ENCODE peak calls at places on chromosomes 13 and 19, in ten cellular contexts. W is mucosa of descending colon; U is CD8-positive, alpha-beta T cell; L is cardiac fibroblast; V is A549; R is HFF-Myc; Q is astrocyte of the spinal cord; X is spleen; E is AG09309; M is heart left ventricle. N is an unnamed sample.

GRCh38 chr19:18161691-18162039 is 8.7 kb downstream of the PIK3R2 start:
- DNase-seq in X (peak), M (peak), Q (no peak), W (no peak), E (no peak), U (no peak), V (no peak), R (no peak), L (no peak), N (no peak)

GRCh38 chr19:289651-290538 is 1.3 kb downstream of the PLPP2 start:
- DNase-seq in Q (peak), L (no peak), E (no peak), V (peak), U (peak), W (peak), R (peak), M (peak), X (no peak), N (no peak)

GRCh38 chr13:33174980-33175379 is 110.6 kb downstream of the STARD13 start:
- DNase-seq in W (no peak), Q (peak), E (no peak), M (no peak), X (no peak), U (no peak), L (peak), R (no peak), V (no peak), N (no peak)

GRCh38 chr13:31485183-31485582 is 254.1 kb upstream of the RXFP2 start:
- DNase-seq in L (peak), W (no peak), R (no peak), E (no peak), U (no peak), V (no peak), Q (no peak), X (no peak), M (no peak), N (no peak)

GRCh38 chr19:2223959-2224358 is 12.2 kb downstream of the PLEKHJ1 start:
- DNase-seq in E (no peak), X (peak), Q (no peak), V (no peak), W (no peak), L (no peak), U (no peak), M (no peak), R (no peak), N (no peak)

GRCh38 chr19:33622809-33623511 is 1.2 kb downstream of the CHST8 start:
- DNase-seq in X (no peak), Q (no peak), M (no peak), E (no peak), R (no peak), L (no peak), W (no peak), U (no peak), V (no peak), N (no peak)

GRCh38 chr19:23415034-23415433 is 19.8 kb upstream of the ZNF91 start:
- DNase-seq in E (no peak), W (peak), U (no peak), X (no peak), L (no peak), V (no peak), M (no peak), R (no peak), Q (no peak), N (no peak)

GRCh38 chr13:45943965-45944364 is 92.4 kb upstream of the SIAH3 start:
- DNase-seq in U (no peak), R (no peak), X (no peak), M (no peak), W (no peak), E (no peak), V (no peak), Q (no peak), L (peak), N (no peak)

GRCh38 chr19:2557093-2557440 is 81.1 kb downstream of the GADD45B start:
- DNase-seq in V (no peak), L (no peak), E (no peak), R (no peak), Q (no peak), U (no peak), M (peak), X (no peak), W (peak), N (no peak)

GRCh38 chr13:107767119-107767518 is 448.2 kb downstream of the LIG4 start:
- DNase-seq in V (no peak), X (no peak), Q (no peak), L (no peak), W (no peak), U (no peak), M (no peak), R (no peak), E (no peak), N (no peak)

GRCh38 chr19:10617409-10618121 is 7.8 kb upstream of the SLC44A2 start:
- DNase-seq in E (peak), W (no peak), L (peak), M (no peak), Q (peak), U (no peak), R (no peak), X (no peak), V (no peak), N (no peak)

GRCh38 chr13:107373551-107373950 is 805.6 kb upstream of the ARGLU1 start:
- DNase-seq in R (no peak), V (no peak), Q (peak), L (peak), X (no peak), W (no peak), M (no peak), E (peak), U (no peak), N (peak)

GRCh38 chr13:42177189-42177588 is 94.8 kb upstream of the AKAP11 start:
- DNase-seq in Q (no peak), X (no peak), R (no peak), L (no peak), E (no peak), W (no peak), U (no peak), V (no peak), M (no peak), N (no peak)

GRCh38 chr13:51759240-51759639 is 44.7 kb downstream of the DHRS12 start:
- DNase-seq in M (no peak), Q (no peak), L (no peak), W (no peak), R (no peak), U (no peak), E (no peak), X (no peak), V (no peak), N (no peak)

GRCh38 chr19:6127716-6128335 is 7.6 kb upstream of the ACSBG2 start:
- DNase-seq in U (no peak), R (no peak), L (no peak), V (no peak), X (no peak), Q (no peak), M (no peak), W (no peak), E (no peak), N (no peak)

GRCh38 chr19:3276341-3276799 is 51.9 kb downstream of the CELF5 start:
- DNase-seq in M (no peak), Q (no peak), E (no peak), X (peak), W (peak), U (peak), R (no peak), L (no peak), V (peak), N (no peak)

GRCh38 chr19:3852614-3853254 is 16.1 kb downstream of the ZFR2 start:
- DNase-seq in W (peak), R (peak), L (peak), E (no peak), U (peak), X (no peak), Q (peak), M (no peak), V (peak), N (peak)

GRCh38 chr13:77565635-77566034 is 30.1 kb downstream of the SCEL start:
- DNase-seq in Q (peak), E (no peak), M (no peak), W (no peak), X (no peak), U (no peak), R (peak), V (peak), L (peak), N (no peak)

GRCh38 chr13:77980592-77980991 is 62.0 kb upstream of the EDNRB start:
- DNase-seq in W (no peak), L (peak), X (no peak), M (no peak), Q (peak), E (no peak), U (no peak), V (peak), R (peak), N (peak)

GRCh38 chr13:114131581-114132418 is 623 bp downstream of the RASA3 start:
- DNase-seq in Q (peak), X (peak), R (no peak), W (peak), E (no peak), L (peak), V (peak), M (no peak), U (no peak), N (no peak)

GRCh38 chr13:51769455-51770127 is 34.4 kb downstream of the DHRS12 start:
- DNase-seq in L (peak), X (no peak), W (no peak), V (no peak), R (no peak), Q (no peak), U (no peak), M (no peak), E (no peak), N (no peak)

GRCh38 chr13:46334008-46334407 is 53.0 kb downstream of the RUBCNL start:
- DNase-seq in X (no peak), U (no peak), V (no peak), L (no peak), M (no peak), R (no peak), Q (no peak), W (no peak), E (no peak), N (no peak)

GRCh38 chr19:57351867-57352266 is 796 bp downstream of the ZNF304 start:
- DNase-seq in L (no peak), E (no peak), V (no peak), Q (no peak), R (no peak), X (no peak), W (no peak), M (no peak), U (no peak), N (no peak)

GRCh38 chr13:48533207-48533499 is 273 bp upstream of the RCBTB2 start:
- DNase-seq in W (no peak), E (no peak), R (no peak), L (no peak), U (no peak), V (no peak), M (no peak), X (no peak), Q (no peak), N (no peak)

GRCh38 chr13:25890671-25891212 is 161.1 kb downstream of the SHISA2 start:
- DNase-seq in E (no peak), U (no peak), R (no peak), Q (no peak), W (no peak), M (no peak), X (no peak), V (no peak), L (no peak), N (no peak)

GRCh38 chr19:32662186-32662585 is 12.8 kb downstream of the ANKRD27 start:
- DNase-seq in V (no peak), M (no peak), L (peak), W (no peak), X (no peak), U (no peak), R (no peak), E (no peak), Q (peak), N (no peak)

GRCh38 chr19:572891-573825 is 762 bp downstream of the BSG start:
- DNase-seq in W (peak), V (peak), M (peak), Q (peak), L (peak), E (no peak), X (peak), R (no peak), U (no peak), N (no peak)

GRCh38 chr13:24127116-24127631 is 33.3 kb upstream of the SPATA13 start:
- DNase-seq in E (no peak), U (no peak), W (peak), V (peak), X (no peak), M (no peak), Q (peak), L (no peak), R (no peak), N (no peak)

GRCh38 chr13:112245959-112246358 is 130.2 kb upstream of the SPACA7 start:
- DNase-seq in U (no peak), X (peak), R (no peak), W (no peak), V (no peak), Q (no peak), E (no peak), L (no peak), M (no peak), N (no peak)

GRCh38 chr19:1026189-1027019 is at the start of gene CNN2:
- DNase-seq in E (no peak), V (peak), U (peak), R (no peak), Q (peak), L (peak), X (peak), M (peak), W (peak), N (no peak)

GRCh38 chr13:113786262-113786841 is 27.3 kb downstream of the TMEM255B start:
- DNase-seq in X (peak), Q (peak), V (no peak), U (no peak), M (no peak), L (peak), R (no peak), W (no peak), E (no peak), N (peak)

GRCh38 chr13:109804654-109805053 is 18.3 kb upstream of the IRS2 start:
- DNase-seq in U (no peak), Q (no peak), L (no peak), X (no peak), R (no peak), E (no peak), M (no peak), V (no peak), W (no peak), N (no peak)

DNA sequence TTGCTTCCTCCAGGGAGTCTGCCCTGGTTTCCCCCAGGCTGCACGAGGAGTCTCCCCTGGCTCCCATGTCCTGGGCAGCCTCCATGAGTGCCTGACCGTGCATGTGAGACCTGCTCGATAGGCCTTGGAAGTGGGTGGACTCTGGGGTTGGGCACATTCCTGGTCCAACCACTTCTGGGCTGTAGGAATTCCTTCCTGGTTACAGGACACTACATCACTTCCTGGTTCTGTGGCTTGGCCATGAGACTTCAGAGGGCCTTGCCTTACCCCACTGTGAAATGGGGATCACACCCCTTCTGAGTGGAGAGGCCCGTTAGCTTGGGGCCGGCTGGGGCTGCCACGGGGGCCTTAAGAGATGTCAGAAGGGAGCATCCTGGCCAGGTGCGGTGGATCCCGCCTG is 4.0 kb upstream of the ZNF628 start:
- DNase-seq in R (no peak), V (peak), E (no peak), W (no peak), M (no peak), U (no peak), L (peak), Q (peak), X (no peak), N (no peak)
- H3K4me3 ChIP-seq in R (no peak), V (no peak), E (no peak), W (no peak), M (no peak), U (no peak), L (no peak), Q (no peak), X (no peak), N (no peak)

GRCh38 chr19:14383898-14384669 is 2.8 kb downstream of the ADGRE5 start:
- DNase-seq in L (peak), U (peak), V (no peak), W (no peak), M (no peak), Q (peak), X (no peak), R (no peak), E (no peak), N (no peak)
- H3K4me3 ChIP-seq in L (no peak), U (peak), V (peak), W (no peak), M (peak), Q (no peak), X (peak), R (peak), E (peak), N (no peak)

GRCh38 chr13:97268772-97269171 is 46.6 kb downstream of the MBNL2 start:
- DNase-seq in X (no peak), R (no peak), Q (no peak), L (peak), W (no peak), U (no peak), M (no peak), V (no peak), E (no peak), N (no peak)

GRCh38 chr13:97266328-97266727 is 44.2 kb downstream of the MBNL2 start:
- DNase-seq in Q (no peak), V (no peak), L (no peak), M (no peak), E (no peak), X (no peak), U (no peak), R (no peak), W (no peak), N (no peak)

GRCh38 chr13:97264663-97265062 is 42.5 kb downstream of the MBNL2 start:
- DNase-seq in U (no peak), E (no peak), M (no peak), X (no peak), V (no peak), R (no peak), Q (no peak), L (no peak), W (no peak), N (no peak)

GRCh38 chr13:97267418-97268059 is 45.4 kb downstream of the MBNL2 start:
- DNase-seq in V (no peak), X (no peak), U (no peak), W (no peak), E (no peak), M (no peak), L (no peak), Q (no peak), R (no peak), N (no peak)

GRCh38 chr13:97266734-97267417 is 44.7 kb downstream of the MBNL2 start:
- DNase-seq in V (no peak), Q (peak), E (no peak), U (no peak), R (no peak), M (no peak), W (no peak), X (no peak), L (no peak), N (no peak)
- H3K4me3 ChIP-seq in V (no peak), Q (no peak), E (no peak), U (no peak), R (no peak), M (no peak), W (no peak), X (no peak), L (no peak), N (no peak)

GRCh38 chr19:47720669-47721068 is 7.4 kb downstream of the EHD2 start:
- DNase-seq in R (no peak), W (no peak), U (no peak), L (no peak), M (no peak), X (no peak), Q (no peak), E (no peak), V (no peak), N (no peak)

GRCh38 chr19:47726467-47726866 is 13.2 kb downstream of the EHD2 start:
- DNase-seq in M (no peak), U (no peak), V (no peak), Q (peak), W (no peak), L (peak), X (no peak), R (no peak), E (no peak), N (no peak)

GRCh38 chr19:47719047-47719885 is 6.0 kb downstream of the EHD2 start:
- DNase-seq in W (peak), E (peak), V (peak), L (peak), X (peak), R (peak), Q (peak), U (no peak), M (peak), N (peak)

GRCh38 chr19:47725759-47726401 is 12.7 kb downstream of the EHD2 start:
- DNase-seq in E (no peak), X (no peak), U (no peak), L (no peak), R (no peak), M (no peak), Q (no peak), W (no peak), V (peak), N (no peak)

GRCh38 chr19:47723573-47723923 is 10.3 kb downstream of the EHD2 start:
- DNase-seq in R (no peak), U (no peak), Q (peak), M (peak), W (no peak), V (peak), L (peak), E (peak), X (no peak), N (peak)
- H3K4me3 ChIP-seq in R (no peak), U (no peak), Q (no peak), M (peak), W (no peak), V (peak), L (no peak), E (no peak), X (no peak), N (no peak)

GRCh38 chr19:49337267-49338022 is 2.2 kb downstream of the CD37 start:
- DNase-seq in X (no peak), R (no peak), W (no peak), L (no peak), U (no peak), E (no peak), V (no peak), Q (no peak), M (no peak), N (no peak)

GRCh38 chr19:49336482-49337266 is 1.5 kb downstream of the CD37 start:
- DNase-seq in X (peak), W (no peak), M (no peak), R (no peak), V (no peak), E (no peak), Q (no peak), U (no peak), L (no peak), N (no peak)

GRCh38 chr19:49335071-49335783 is at the start of gene CD37:
- DNase-seq in L (no peak), V (no peak), M (no peak), R (no peak), E (no peak), W (no peak), X (peak), Q (no peak), U (peak), N (no peak)

GRCh38 chr19:49338023-49338677 is 2.9 kb downstream of the CD37 start:
- DNase-seq in R (no peak), E (no peak), X (peak), V (no peak), W (no peak), L (no peak), Q (no peak), U (no peak), M (no peak), N (no peak)

GRCh38 chr19:49335784-49336481 is 727 bp downstream of the CD37 start:
- DNase-seq in L (no peak), Q (no peak), X (peak), E (no peak), U (no peak), R (no peak), W (no peak), M (no peak), V (no peak), N (no peak)
- H3K4me3 ChIP-seq in L (no peak), Q (no peak), X (peak), E (no peak), U (peak), R (no peak), W (no peak), M (peak), V (no peak), N (no peak)